ENCODE peak calls at places on chromosomes 1 and 21, in eight cellular contexts. V, L, G, J, W, Q, K and T are unnamed samples.

GRCh38 chr1:86104606-86105532 is 51.7 kb downstream of the COL24A1 start:
- DNase-seq in G (no peak), W (no peak), J (no peak), V (peak; percentile 91), Q (no peak), L (no peak), K (no peak), T (no peak)

GRCh38 chr1:31617917-31618746 is 643 bp downstream of the HCRTR1 start:
- DNase-seq in J (peak; percentile 61), K (no peak), L (peak; percentile 67), W (peak; percentile 12), G (peak; percentile 42), Q (peak; percentile 17), V (no peak), T (no peak)

GRCh38 chr1:167511374-167511986 is 6.8 kb downstream of the CD247 start:
- DNase-seq in Q (no peak), V (no peak), L (no peak), G (no peak), W (no peak), J (no peak), K (no peak), T (no peak)

GRCh38 chr21:43902441-43902840 is 37.4 kb downstream of the AGPAT3 start:
- DNase-seq in V (no peak), Q (no peak), J (no peak), K (peak; percentile 17), G (no peak), L (no peak), W (peak; percentile 27), T (no peak)

GRCh38 chr1:33130297-33130696 is 49.3 kb downstream of the AZIN2 start:
- DNase-seq in V (no peak), K (peak; percentile 42), G (no peak), Q (no peak), J (peak; percentile 78), L (no peak), W (peak; percentile 64), T (no peak)

GRCh38 chr1:206693592-206693991 is 8.9 kb downstream of the MAPKAPK2 start:
- DNase-seq in L (no peak), K (no peak), Q (no peak), V (no peak), W (peak; percentile 50), G (no peak), J (peak; percentile 44), T (peak; percentile 60)

GRCh38 chr1:14758962-14759361 is 160.5 kb downstream of the KAZN start:
- DNase-seq in V (no peak), W (no peak), K (no peak), J (no peak), Q (no peak), L (no peak), G (no peak), T (no peak)

GRCh38 chr1:65389296-65389695 is 31.2 kb upstream of the LEPR start:
- DNase-seq in J (peak; percentile 73), V (no peak), G (no peak), W (no peak), K (no peak), Q (no peak), L (no peak), T (no peak)

GRCh38 chr1:109186704-109187071 is 27.0 kb upstream of the SARS1 start:
- DNase-seq in G (peak; percentile 16), V (no peak), J (no peak), L (no peak), W (peak; percentile 38), Q (no peak), K (no peak), T (no peak)

GRCh38 chr1:215507119-215507518 is 60.0 kb upstream of the KCTD3 start:
- DNase-seq in W (peak; percentile 61), V (no peak), J (no peak), Q (no peak), G (no peak), L (no peak), K (no peak), T (no peak)

GRCh38 chr1:69765941-69766340 is 198.2 kb downstream of the LRRC7 start:
- DNase-seq in G (no peak), J (no peak), V (no peak), Q (no peak), L (no peak), W (no peak), K (no peak), T (no peak)

GRCh38 chr1:3304255-3304654 is 150.2 kb upstream of the ARHGEF16 start:
- DNase-seq in Q (no peak), L (no peak), W (no peak), J (no peak), G (no peak), V (no peak), K (no peak), T (no peak)

GRCh38 chr1:49416758-49417157 is 607.0 kb downstream of the AGBL4 start:
- DNase-seq in Q (no peak), G (no peak), J (no peak), K (no peak), V (no peak), W (no peak), L (no peak), T (no peak)

GRCh38 chr21:45973475-45974072 is 8.0 kb upstream of the COL6A1 start:
- DNase-seq in L (peak; percentile 85), G (peak; percentile 87), J (peak; percentile 89), K (peak; percentile 28), W (peak; percentile 87), V (peak; percentile 47), Q (peak; percentile 72), T (peak; percentile 84)

GRCh38 chr1:172874950-172875349 is 175.8 kb downstream of the TNFSF18 start:
- DNase-seq in Q (no peak), W (peak; percentile 54), K (no peak), G (no peak), L (no peak), V (no peak), J (peak; percentile 60), T (no peak)

GRCh38 chr1:110237406-110238152 is 27.5 kb downstream of the KCNC4 start:
- DNase-seq in V (no peak), L (no peak), Q (no peak), G (no peak), K (no peak), J (no peak), W (no peak), T (no peak)

GRCh38 chr1:67404212-67404620 is 26.0 kb downstream of the SERBP1 start:
- DNase-seq in G (no peak), W (peak; percentile 46), V (no peak), Q (no peak), L (no peak), J (peak; percentile 76), K (no peak), T (no peak)

GRCh38 chr1:232302376-232303049 is 327.4 kb downstream of the SIPA1L2 start:
- DNase-seq in Q (no peak), L (no peak), G (no peak), V (no peak), K (peak; percentile 64), W (no peak), J (no peak), T (no peak)

GRCh38 chr21:44052071-44052829 is 40.1 kb downstream of the TRAPPC10 start:
- DNase-seq in L (no peak), V (no peak), G (no peak), Q (no peak), J (no peak), W (peak; percentile 22), K (no peak), T (peak; percentile 49)

GRCh38 chr1:224390517-224390916 is 33.8 kb downstream of the CNIH4 start:
- DNase-seq in Q (no peak), K (no peak), J (no peak), L (no peak), G (no peak), V (no peak), W (no peak), T (no peak)

GRCh38 chr21:42820513-42821465 is 58.5 kb downstream of the WDR4 start:
- DNase-seq in V (no peak), G (no peak), Q (no peak), J (no peak), W (no peak), L (no peak), K (no peak), T (no peak)

GRCh38 chr21:37769656-37770055 is 146.6 kb downstream of the KCNJ6 start:
- DNase-seq in L (no peak), J (no peak), Q (no peak), G (no peak), K (no peak), V (no peak), W (no peak), T (no peak)

GRCh38 chr21:26513212-26513611 is 59.9 kb downstream of the CYYR1 start:
- DNase-seq in L (no peak), Q (no peak), G (no peak), V (peak; percentile 16), J (peak; percentile 24), K (no peak), W (no peak), T (no peak)

GRCh38 chr1:57659804-57660203 is 235.9 kb upstream of the DAB1 start:
- DNase-seq in K (no peak), L (no peak), V (no peak), Q (no peak), J (no peak), G (no peak), W (no peak), T (no peak)

GRCh38 chr1:84078824-84079167 is 65.3 kb upstream of the PRKACB start:
- DNase-seq in K (no peak), G (no peak), Q (no peak), V (no peak), J (no peak), L (no peak), W (no peak), T (no peak)

GRCh38 chr1:178512566-178513277 is at the start of gene TEX35:
- DNase-seq in G (no peak), V (no peak), L (no peak), W (no peak), Q (no peak), J (no peak), K (no peak), T (no peak)

GRCh38 chr1:236142358-236143103 is at the start of gene GPR137B:
- DNase-seq in W (peak; percentile 54), K (no peak), G (peak; percentile 55), J (peak; percentile 71), L (peak; percentile 75), Q (peak; percentile 41), V (peak; percentile 74), T (peak; percentile 48)

GRCh38 chr1:147292635-147293251 is 50.3 kb downstream of the CHD1L start:
- DNase-seq in Q (no peak), W (peak; percentile 99), J (peak; percentile 94), K (no peak), G (no peak), L (no peak), V (no peak), T (peak; percentile 64)

GRCh38 chr1:51214615-51215131 is 21.4 kb upstream of the RNF11 start:
- DNase-seq in J (peak; percentile 61), V (peak; percentile 60), K (no peak), G (no peak), W (peak; percentile 87), L (no peak), Q (no peak), T (no peak)

GRCh38 chr21:41435728-41436127 is 9.7 kb downstream of the MX1 start:
- DNase-seq in K (no peak), L (no peak), J (no peak), V (no peak), Q (no peak), W (no peak), G (no peak), T (peak; percentile 13)

GRCh38 chr21:21631961-21632360 is 633.8 kb downstream of the NCAM2 start:
- DNase-seq in Q (no peak), J (no peak), V (no peak), K (no peak), L (no peak), W (peak; percentile 17), G (no peak), T (no peak)

GRCh38 chr1:180167721-180168467 is 13.2 kb downstream of the QSOX1 start:
- DNase-seq in J (peak; percentile 62), L (peak; percentile 60), G (no peak), K (no peak), Q (no peak), W (peak; percentile 22), V (peak; percentile 95), T (no peak)

GRCh38 chr1:203559523-203559922 is 65.6 kb downstream of the OPTC start:
- DNase-seq in V (no peak), G (no peak), L (no peak), K (no peak), J (peak; percentile 84), Q (no peak), W (peak; percentile 87), T (peak; percentile 41)

GRCh38 chr1:172827301-172827700 is 168.4 kb downstream of the FASLG start:
- DNase-seq in G (no peak), W (peak; percentile 35), V (no peak), Q (no peak), J (no peak), K (no peak), L (no peak), T (no peak)